ENCODE peak calls at places on chromosomes 4 and X, in eight cellular contexts. O is H4; X is ELR; L is activated CD8-positive, alpha-beta memory T cell treated with anti-CD3 and anti-CD28 coated beads for 4 hours; M is astrocyte of the hippocampus; B is heart right ventricle; W is brain microvascular endothelial cell; U is progenitor cell of endocrine pancreas. T is an unnamed sample.

GRCh38 chr4:617644-618330 is 7.6 kb upstream of the PDE6B start:
- DNase-seq in O (no peak), X (no peak), L (no peak), M (no peak), B (no peak), W (no peak), U (no peak), T (peak; percentile 15)

GRCh38 chr4:14529653-14530052 is 472.6 kb upstream of the CPEB2 start:
- DNase-seq in O (peak; percentile 44), X (peak; percentile 29), L (no peak), M (peak; percentile 58), B (no peak), W (peak; percentile 72), U (no peak), T (no peak)

GRCh38 chr4:98377626-98378025 is 116.4 kb downstream of the RAP1GDS1 start:
- DNase-seq in O (no peak), X (peak; percentile 28), L (no peak), M (peak; percentile 27), B (no peak), W (no peak), U (no peak), T (no peak)

GRCh38 chr4:45033676-45034410 is 307.5 kb upstream of the GNPDA2 start:
- DNase-seq in O (no peak), X (no peak), L (no peak), M (no peak), B (peak; percentile 20), W (no peak), U (no peak), T (no peak)

GRCh38 chr4:155906554-155907247 is 3.2 kb downstream of the TDO2 start:
- DNase-seq in O (peak; percentile 92), X (peak; percentile 75), L (no peak), M (peak; percentile 97), B (no peak), W (peak; percentile 98), U (no peak), T (no peak)

GRCh38 chr4:23782778-23783455 is 106.9 kb downstream of the PPARGC1A start:
- DNase-seq in O (no peak), X (no peak), L (no peak), M (no peak), B (no peak), W (no peak), U (no peak), T (no peak)

GRCh38 chr4:67886281-67886680 is 2.5 kb upstream of the TMPRSS11D start:
- DNase-seq in O (no peak), X (peak; percentile 74), L (no peak), M (no peak), B (no peak), W (peak; percentile 12), U (no peak), T (no peak)

GRCh38 chrX:51860679-51861078 is 32.7 kb upstream of the MAGED1 start:
- DNase-seq in O (peak; percentile 9), X (peak; percentile 37), L (no peak), M (peak; percentile 14), B (no peak), W (no peak), U (no peak), T (no peak)

GRCh38 chr4:7758444-7758815 is 181.2 kb downstream of the AFAP1 start:
- DNase-seq in O (no peak), X (no peak), L (no peak), M (no peak), B (no peak), W (no peak), U (no peak), T (no peak)

GRCh38 chrX:38095971-38096529 is 89.7 kb downstream of the SYTL5 start:
- DNase-seq in O (peak; percentile 25), X (peak; percentile 71), L (no peak), M (peak; percentile 29), B (no peak), W (peak; percentile 5), U (no peak), T (no peak)

GRCh38 chrX:39725928-39726619 is 371.7 kb downstream of the BCOR start:
- DNase-seq in O (peak; percentile 85), X (peak; percentile 81), L (no peak), M (peak; percentile 47), B (no peak), W (peak; percentile 51), U (no peak), T (no peak)

GRCh38 chr4:7044415-7044930 is 1.3 kb downstream of the TADA2B start:
- DNase-seq in O (no peak), X (peak; percentile 20), L (no peak), M (peak; percentile 31), B (no peak), W (no peak), U (no peak), T (no peak)

GRCh38 chrX:77900688-77901087 is 1.4 kb downstream of the COX7B start:
- DNase-seq in O (no peak), X (no peak), L (no peak), M (no peak), B (no peak), W (no peak), U (no peak), T (no peak)

GRCh38 chrX:38561126-38561868 is at the start of gene TSPAN7:
- DNase-seq in O (peak; percentile 60), X (peak; percentile 66), L (peak; percentile 61), M (peak; percentile 86), B (peak; percentile 84), W (peak; percentile 42), U (peak; percentile 67), T (peak; percentile 44)

GRCh38 chr4:16239086-16239485 is 12.8 kb upstream of the TAPT1 start:
- DNase-seq in O (no peak), X (no peak), L (no peak), M (no peak), B (no peak), W (no peak), U (no peak), T (no peak)

GRCh38 chr4:22932326-22932725 is 239.6 kb downstream of the GBA3 start:
- DNase-seq in O (no peak), X (no peak), L (no peak), M (peak; percentile 1), B (peak; percentile 24), W (no peak), U (no peak), T (no peak)

GRCh38 chrX:55486736-55487135 is 2.9 kb downstream of the USP51 start:
- DNase-seq in O (no peak), X (peak; percentile 23), L (no peak), M (peak; percentile 53), B (no peak), W (no peak), U (no peak), T (no peak)

GRCh38 chrX:27953161-27953560 is 28.1 kb downstream of the DCAF8L1 start:
- DNase-seq in O (no peak), X (no peak), L (no peak), M (no peak), B (no peak), W (no peak), U (no peak), T (no peak)

GRCh38 chrX:151402719-151403390 is 5.8 kb downstream of the VMA21 start:
- DNase-seq in O (no peak), X (no peak), L (no peak), M (peak; percentile 4), B (peak; percentile 18), W (no peak), U (no peak), T (no peak)

GRCh38 chr4:169899295-169899694 is 126.9 kb downstream of the MFAP3L start:
- DNase-seq in O (peak; percentile 14), X (peak; percentile 46), L (no peak), M (peak; percentile 87), B (no peak), W (peak; percentile 5), U (no peak), T (no peak)

GRCh38 chr4:156620786-156621185 is 350.8 kb downstream of the PDGFC start:
- DNase-seq in O (no peak), X (no peak), L (no peak), M (no peak), B (no peak), W (no peak), U (no peak), T (no peak)

GRCh38 chr4:94463771-94464170 is 12.0 kb downstream of the PDLIM5 start:
- DNase-seq in O (no peak), X (peak; percentile 28), L (no peak), M (no peak), B (no peak), W (no peak), U (no peak), T (no peak)

GRCh38 chr4:184287697-184288255 is 70.1 kb upstream of the ENPP6 start:
- DNase-seq in O (no peak), X (peak; percentile 50), L (no peak), M (peak; percentile 35), B (no peak), W (peak; percentile 47), U (no peak), T (no peak)

GRCh38 chr4:3193531-3194203 is 55.3 kb upstream of the MSANTD1 start:
- DNase-seq in O (no peak), X (peak; percentile 37), L (no peak), M (no peak), B (no peak), W (no peak), U (no peak), T (no peak)

GRCh38 chr4:168574581-168575295 is 77.9 kb downstream of the PALLD start:
- DNase-seq in O (no peak), X (peak; percentile 76), L (no peak), M (peak; percentile 78), B (no peak), W (no peak), U (no peak), T (no peak)

GRCh38 chr4:6329478-6330383 is 60.1 kb downstream of the WFS1 start:
- DNase-seq in O (no peak), X (no peak), L (no peak), M (no peak), B (no peak), W (no peak), U (no peak), T (no peak)

GRCh38 chrX:13260598-13260997 is 59.3 kb downstream of the ATXN3L start:
- DNase-seq in O (no peak), X (no peak), L (no peak), M (no peak), B (no peak), W (no peak), U (no peak), T (no peak)

GRCh38 chrX:21655901-21656586 is 2.1 kb downstream of the KLHL34 start:
- DNase-seq in O (no peak), X (no peak), L (no peak), M (no peak), B (no peak), W (no peak), U (no peak), T (no peak)

GRCh38 chrX:103446665-103447302 is 70.4 kb downstream of the BEX3 start:
- DNase-seq in O (no peak), X (peak; percentile 26), L (no peak), M (peak; percentile 70), B (no peak), W (peak; percentile 25), U (no peak), T (no peak)

GRCh38 chr4:8762356-8762755 is 109.3 kb downstream of the HMX1 start:
- DNase-seq in O (no peak), X (no peak), L (no peak), M (no peak), B (no peak), W (no peak), U (no peak), T (peak; percentile 36)